ENCODE peak calls at places on chromosomes 4 and X, in seven cellular contexts. X is fibroblast of lung; T is activated CD4-positive, alpha-beta T cell treated with anti-CD3 and anti-CD28 coated beads, Interleukin-2, amount 50 U/mL, for 1 hour; F is stimulated activated CD8-positive, alpha-beta memory T cell treated with anti-CD3 and anti-CD28 coated beads, Interleukin-7, amount 100 ng/mL, for 1 hour; P is NCI-H2029 treated with DMSO at 0.1 percent for 48 hours; N is LHCN-M2; G is memory B cell. I is an unnamed sample.

GRCh38 chr4:116055857-116056827 is 942.7 kb upstream of the NDST4 start:
- DNase-seq in T (no peak), N (peak), F (no peak), G (no peak), X (peak), P (no peak), I (peak)

GRCh38 chr4:112075129-112075753 is 70.0 kb upstream of the FAM241A start:
- DNase-seq in N (peak), P (peak), F (no peak), G (no peak), X (peak), T (peak), I (peak)

GRCh38 chr4:118849867-118850812 is 14.2 kb upstream of the SEC24D start:
- DNase-seq in T (peak), F (no peak), N (peak), X (no peak), P (peak), G (no peak), I (no peak)

GRCh38 chr4:54100607-54101189 is 735 bp downstream of the GSX2 start:
- DNase-seq in N (no peak), X (no peak), T (peak), F (no peak), G (no peak), P (no peak), I (no peak)

GRCh38 chrX:85865324-85865723 is 182.0 kb downstream of the CHM start:
- DNase-seq in G (no peak), T (no peak), F (no peak), N (no peak), P (no peak), X (no peak), I (no peak)

GRCh38 chrX:24245201-24245600 is 68.7 kb downstream of the SUPT20HL2 start:
- DNase-seq in P (no peak), F (no peak), T (no peak), G (no peak), N (peak), X (peak), I (peak)

GRCh38 chr4:35182451-35182850 is 1061.9 kb downstream of the ARAP2 start:
- DNase-seq in P (no peak), N (no peak), F (no peak), G (no peak), X (no peak), T (no peak), I (no peak)

GRCh38 chrX:151762802-151763201 is 28.3 kb downstream of the CNGA2 start:
- DNase-seq in T (no peak), F (no peak), X (no peak), N (no peak), G (no peak), P (no peak), I (no peak)